ENCODE peak calls at places on chromosomes 5 and 9, in five cellular contexts. O is AG08396, S is WTC11, Q is AG09309, P is nucleus accumbens. B is an unnamed sample.

GRCh38 chr9:129347323-129348120 is 169.5 kb upstream of the IER5L start:
- DNase-seq in S (no peak), P (no peak), O (no peak), Q (peak; percentile 58), B (no peak)

GRCh38 chr5:100776244-100776643 is 126.8 kb downstream of the ST8SIA4 start:
- DNase-seq in S (no peak), Q (no peak), O (no peak), P (no peak), B (no peak)

GRCh38 chr5:63249960-63250359 is 671.3 kb downstream of the LRRC70 start:
- DNase-seq in P (no peak), S (no peak), O (no peak), Q (no peak), B (no peak)

GRCh38 chr5:147448766-147449165 is 61.1 kb downstream of the DPYSL3 start:
- DNase-seq in O (no peak), S (no peak), P (no peak), Q (no peak), B (no peak)

GRCh38 chr5:116137544-116138378 is 52.9 kb downstream of the COMMD10 start:
- DNase-seq in S (no peak), O (peak; percentile 18), Q (peak; percentile 11), P (no peak), B (peak; percentile 83)

GRCh38 chr5:107474361-107474723 is 196.4 kb downstream of the EFNA5 start:
- DNase-seq in Q (no peak), S (no peak), O (no peak), P (no peak), B (no peak)

GRCh38 chr5:65482727-65483473 is 1.2 kb upstream of the ADAMTS6 start:
- DNase-seq in P (no peak), S (no peak), O (peak; percentile 47), Q (no peak), B (peak; percentile 38)

GRCh38 chr9:71944754-71945409 is 33.4 kb downstream of the C9orf85 start:
- DNase-seq in P (no peak), S (no peak), Q (no peak), O (no peak), B (no peak)

GRCh38 chr5:27568811-27569210 is 530.4 kb upstream of the CDH9 start:
- DNase-seq in S (no peak), Q (no peak), O (no peak), P (no peak), B (no peak)

GRCh38 chr5:135993894-135994514 is 34.8 kb upstream of the TGFBI start:
- DNase-seq in P (no peak), O (peak; percentile 33), Q (no peak), S (no peak), B (no peak)